ENCODE peak calls at places on chromosomes 3 and 15, in four cellular contexts. L is H1, K is HepG2, G is K562. H is an unnamed sample.

GRCh38 chr15:73937726-73938125 is 11.5 kb downstream of the LOXL1 start:
- DNase-seq in L (no peak), G (no peak), K (no peak), H (no peak)

GRCh38 chr3:6204891-6205290 is 656.0 kb upstream of the GRM7 start:
- DNase-seq in K (no peak), L (no peak), G (no peak), H (no peak)

GRCh38 chr3:72259755-72260589 is 475.0 kb upstream of the PROK2 start:
- DNase-seq in L (no peak), K (no peak), G (no peak), H (no peak)

GRCh38 chr15:57496946-57497944 is 94.5 kb upstream of the MYZAP start:
- DNase-seq in G (no peak), K (peak), L (no peak), H (no peak)

GRCh38 chr15:90354986-90355385 is 2.9 kb downstream of the ZNF774 start:
- DNase-seq in L (no peak), K (no peak), G (no peak), H (no peak)

GRCh38 chr3:46717447-46718231 is at the start of gene PRSS50:
- DNase-seq in K (no peak), G (peak), L (no peak), H (no peak)

GRCh38 chr15:62497356-62497755 is 332.3 kb upstream of the C2CD4B start:
- DNase-seq in L (no peak), G (no peak), K (no peak), H (no peak)

GRCh38 chr15:59918994-59919951 is 84.8 kb upstream of the FOXB1 start:
- DNase-seq in K (no peak), L (no peak), G (no peak), H (peak)

GRCh38 chr3:16461463-16462245 is 51.8 kb downstream of the RFTN1 start:
- DNase-seq in L (no peak), K (no peak), G (no peak), H (no peak)

GRCh38 chr15:31397851-31398661 is 71.4 kb downstream of the KLF13 start:
- DNase-seq in G (peak), L (no peak), K (no peak), H (no peak)

GRCh38 chr3:97662264-97662663 is 102.3 kb upstream of the ARL6 start:
- DNase-seq in K (no peak), L (no peak), G (no peak), H (no peak)

GRCh38 chr15:31275331-31276262 is 51.0 kb upstream of the KLF13 start:
- DNase-seq in L (no peak), G (no peak), K (no peak), H (no peak)

DNA sequence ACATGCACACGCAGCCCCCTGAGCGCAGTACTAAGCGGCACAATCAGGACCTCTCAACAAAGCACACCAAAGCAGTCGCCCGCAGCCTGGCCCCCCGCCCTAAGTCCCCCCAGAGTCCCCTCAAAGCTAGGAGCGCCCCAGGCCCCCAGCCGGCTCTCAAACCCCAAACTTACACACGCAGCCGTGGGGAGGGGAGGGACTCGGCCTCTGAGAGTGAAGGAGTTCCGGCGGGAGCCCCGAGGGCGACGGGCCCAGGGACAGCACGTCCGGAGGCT is 5.5 kb downstream of the GATA2 start:
- DNase-seq in K (no peak), G (no peak), L (no peak), H (no peak)
- TF ChIP-seq EZH2 in K (no peak), G (no peak), L (no peak), H (no peak)

GRCh38 chr15:92167413-92167950 is 226.2 kb upstream of the ST8SIA2 start:
- DNase-seq in L (no peak), G (no peak), K (peak), H (no peak)
- TF ChIP-seq JUN in L (no peak), G (no peak), K (no peak), H (no peak)

GRCh38 chr3:30646181-30646876 is 39.9 kb downstream of the TGFBR2 start:
- DNase-seq in L (no peak), K (no peak), G (no peak), H (no peak)

GRCh38 chr3:30645077-30645476 is 38.7 kb downstream of the TGFBR2 start:
- DNase-seq in G (no peak), K (no peak), L (no peak), H (no peak)

GRCh38 chr3:30643763-30644462 is 37.5 kb downstream of the TGFBR2 start:
- DNase-seq in K (no peak), L (no peak), G (no peak), H (no peak)

GRCh38 chr3:30642715-30643361 is 36.4 kb downstream of the TGFBR2 start:
- DNase-seq in K (no peak), L (no peak), G (no peak), H (no peak)

GRCh38 chr3:30644615-30645014 is 38.2 kb downstream of the TGFBR2 start:
- DNase-seq in L (no peak), K (no peak), G (no peak), H (peak)
- TF ChIP-seq CTCF in L (no peak), K (no peak), G (no peak), H (no peak)

GRCh38 chr3:147419731-147420360 is 10.7 kb downstream of the ZIC1 start:
- DNase-seq in L (no peak), G (no peak), K (no peak), H (no peak)

GRCh38 chr3:147420361-147421183 is 11.4 kb downstream of the ZIC1 start:
- DNase-seq in G (no peak), L (no peak), K (no peak), H (no peak)

GRCh38 chr3:147417896-147418295 is 8.7 kb downstream of the ZIC1 start:
- DNase-seq in G (no peak), L (no peak), K (no peak), H (no peak)

GRCh38 chr3:147418352-147418751 is 9.2 kb downstream of the ZIC1 start:
- DNase-seq in L (no peak), K (no peak), G (no peak), H (no peak)

GRCh38 chr3:147419062-147419701 is 10.0 kb downstream of the ZIC1 start:
- DNase-seq in G (peak), K (no peak), L (peak), H (no peak)
- TF ChIP-seq EZH2 in G (no peak), K (no peak), L (no peak), H (peak)

GRCh38 chr15:79540551-79540950 is 108.4 kb downstream of the MINAR1 start:
- DNase-seq in L (no peak), K (no peak), G (peak), H (no peak)
- TF ChIP-seq JUN in L (no peak), K (no peak), G (no peak), H (no peak)

GRCh38 chr15:71274448-71274798 is 159.2 kb downstream of the THSD4 start:
- DNase-seq in G (no peak), L (no peak), K (no peak), H (no peak)

GRCh38 chr15:71275098-71275497 is 159.8 kb downstream of the THSD4 start:
- DNase-seq in K (no peak), L (no peak), G (no peak), H (peak)

GRCh38 chr15:71273731-71274447 is 158.6 kb downstream of the THSD4 start:
- DNase-seq in K (no peak), G (no peak), L (no peak), H (no peak)

GRCh38 chr15:71276355-71276665 is 161.0 kb downstream of the THSD4 start:
- DNase-seq in L (no peak), G (no peak), K (no peak), H (no peak)

GRCh38 chr15:71275566-71276354 is 160.5 kb downstream of the THSD4 start:
- DNase-seq in K (no peak), L (no peak), G (no peak), H (no peak)
- TF ChIP-seq CTCF in K (no peak), L (no peak), G (no peak), H (no peak)

GRCh38 chr15:84079885-84080777 is 155.4 kb upstream of the GOLGA6L4 start:
- DNase-seq in L (no peak), G (peak), K (no peak), H (no peak)
- TF ChIP-seq EZH2 in L (no peak), G (no peak), K (peak), H (peak)

H was measured in endothelial cell of umbilical vein.